ENCODE peak calls at places on chromosomes 12 and 14, in four cellular contexts. One of them, this sample, is unnamed. For H3K4me1, the result is how much of the 10 kb centered on the place peaks cover.

GRCh38 chr12:3308063-3308462 is 182.9 kb upstream of the PRMT8 start:
- DNase-seq in uterus: no peak
- DNase-seq in HCT116: no peak
- DNase-seq in spleen: no peak
- DNase-seq in this sample: no peak

GRCh38 chr12:90978117-90978770 is 23.3 kb upstream of the CCER1 start:
- DNase-seq in uterus: peak
- DNase-seq in spleen: no peak
- DNase-seq in HCT116: peak
- DNase-seq in this sample: no peak

GRCh38 chr12:2057041-2057792 is 4.4 kb downstream of the CACNA1C start:
- DNase-seq in spleen: no peak
- DNase-seq in uterus: peak
- DNase-seq in HCT116: peak
- DNase-seq in this sample: no peak

GRCh38 chr14:70069186-70069585 is 119.6 kb downstream of the SLC8A3 start:
- DNase-seq in spleen: no peak
- DNase-seq in HCT116: no peak
- DNase-seq in uterus: no peak
- DNase-seq in this sample: no peak

GRCh38 chr14:27411021-27411420 is 813.2 kb upstream of the NOVA1 start:
- DNase-seq in spleen: no peak
- DNase-seq in HCT116: no peak
- DNase-seq in uterus: no peak
- DNase-seq in this sample: no peak

GRCh38 chr12:590206-590750 is 73.0 kb downstream of the NINJ2 start:
- DNase-seq in HCT116: no peak
- DNase-seq in uterus: no peak
- DNase-seq in spleen: no peak
- DNase-seq in this sample: no peak

GRCh38 chr12:48542300-48542928 is 17.0 kb downstream of the OR8S1 start:
- DNase-seq in uterus: no peak
- DNase-seq in spleen: no peak
- DNase-seq in HCT116: peak
- DNase-seq in this sample: no peak

GRCh38 chr12:93918262-93918661 is 230.1 kb upstream of the PLXNC1 start:
- DNase-seq in spleen: no peak
- DNase-seq in HCT116: no peak
- DNase-seq in uterus: peak
- DNase-seq in this sample: no peak

GRCh38 chr14:54420478-54421116 is 20.6 kb downstream of the CNIH1 start:
- DNase-seq in spleen: no peak
- DNase-seq in HCT116: peak
- DNase-seq in uterus: no peak
- DNase-seq in this sample: no peak

GRCh38 chr12:89709994-89710872 is 1.6 kb upstream of the ATP2B1 start:
- DNase-seq in spleen: no peak
- DNase-seq in uterus: peak
- DNase-seq in HCT116: no peak
- DNase-seq in this sample: no peak

GRCh38 chr12:68482660-68483059 is 128.0 kb upstream of the RAP1B start:
- DNase-seq in HCT116: no peak
- DNase-seq in uterus: no peak
- DNase-seq in spleen: no peak
- DNase-seq in this sample: no peak

GRCh38 chr12:32718926-32719325 is 36.8 kb downstream of the YARS2 start:
- DNase-seq in uterus: no peak
- DNase-seq in spleen: no peak
- DNase-seq in HCT116: no peak
- DNase-seq in this sample: no peak

GRCh38 chr12:3214508-3215365 is 137.6 kb downstream of the TSPAN9 start:
- DNase-seq in spleen: no peak
- DNase-seq in HCT116: no peak
- DNase-seq in uterus: no peak
- DNase-seq in this sample: no peak

GRCh38 chr12:68978678-68979077 is 45.7 kb upstream of the CPM start:
- DNase-seq in HCT116: no peak
- DNase-seq in spleen: no peak
- DNase-seq in uterus: no peak
- DNase-seq in this sample: no peak

GRCh38 chr12:111201036-111201435 is 167.9 kb downstream of the PHETA1 start:
- DNase-seq in spleen: no peak
- DNase-seq in uterus: no peak
- DNase-seq in HCT116: no peak
- DNase-seq in this sample: no peak

DNA sequence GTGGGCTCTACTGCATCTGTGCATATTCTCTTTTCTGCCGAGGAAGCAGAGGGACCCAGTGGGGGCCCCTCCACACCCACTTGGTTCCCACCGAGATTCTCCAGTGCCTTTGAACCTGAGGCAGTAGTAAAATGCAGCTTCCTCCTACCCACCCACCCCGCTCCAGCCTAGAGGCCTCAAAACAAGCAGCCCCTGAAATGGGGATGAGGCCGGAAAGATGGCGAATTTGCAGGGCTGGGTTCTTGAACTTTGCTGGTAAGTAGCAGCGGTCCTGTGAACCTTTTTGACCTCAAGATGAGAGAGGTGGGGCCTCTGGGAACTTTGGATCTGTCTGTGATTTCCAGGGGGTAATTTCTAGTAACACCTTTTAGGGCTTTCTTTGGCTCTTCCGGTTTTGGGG is 15.4 kb downstream of the PLEKHG3 start:
- DNase-seq in spleen: no peak
- DNase-seq in uterus: peak
- DNase-seq in HCT116: no peak
- DNase-seq in this sample: no peak
- H3K27ac ChIP-seq in spleen: no peak
- H3K27ac ChIP-seq in uterus: no peak
- H3K27ac ChIP-seq in HCT116: peak
- H3K27ac ChIP-seq in this sample: peak

DNA sequence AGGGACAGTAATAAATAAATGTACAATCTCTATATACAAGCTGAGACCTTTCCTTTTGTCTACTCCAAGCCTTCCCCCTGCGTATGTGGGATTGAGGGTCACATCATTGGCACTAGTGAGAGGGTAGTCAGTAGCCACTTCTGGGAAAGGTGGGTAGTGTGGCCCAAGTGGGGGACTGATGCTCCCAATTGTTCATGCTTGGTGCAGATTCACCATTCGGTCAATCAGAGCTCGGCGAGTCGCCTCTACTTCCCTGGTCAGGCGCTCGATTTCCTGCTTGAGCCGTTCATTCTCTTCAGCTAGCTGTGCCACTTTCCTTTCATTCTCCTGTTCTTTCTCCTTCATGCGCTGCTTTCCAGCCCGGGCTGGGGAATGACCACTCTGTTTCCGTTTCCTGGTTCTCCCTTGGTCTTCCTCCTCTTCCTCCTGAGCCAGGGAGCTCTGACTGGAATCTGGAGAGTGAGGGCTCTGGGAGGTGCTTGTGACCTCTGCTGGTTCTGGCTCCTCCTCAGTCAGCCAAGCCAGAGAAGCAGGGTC is 3.6 kb downstream of the DDIT3 start:
- DNase-seq in spleen: no peak
- DNase-seq in HCT116: no peak
- DNase-seq in uterus: no peak
- DNase-seq in this sample: no peak
- TF ChIP-seq POLR2A in spleen: no peak
- TF ChIP-seq POLR2A in HCT116: no peak
- TF ChIP-seq POLR2A in uterus: no peak
- TF ChIP-seq POLR2A in this sample: no peak

GRCh38 chr14:100407376-100408102 is 84.4 kb downstream of the SLC25A47 start:
- DNase-seq in HCT116: no peak
- DNase-seq in spleen: no peak
- DNase-seq in uterus: no peak
- DNase-seq in this sample: no peak
- H3K4me1 ChIP-seq in HCT116: under half
- H3K4me1 ChIP-seq in spleen: under half
- H3K4me1 ChIP-seq in uterus: under half
- H3K4me1 ChIP-seq in this sample: under half

DNA sequence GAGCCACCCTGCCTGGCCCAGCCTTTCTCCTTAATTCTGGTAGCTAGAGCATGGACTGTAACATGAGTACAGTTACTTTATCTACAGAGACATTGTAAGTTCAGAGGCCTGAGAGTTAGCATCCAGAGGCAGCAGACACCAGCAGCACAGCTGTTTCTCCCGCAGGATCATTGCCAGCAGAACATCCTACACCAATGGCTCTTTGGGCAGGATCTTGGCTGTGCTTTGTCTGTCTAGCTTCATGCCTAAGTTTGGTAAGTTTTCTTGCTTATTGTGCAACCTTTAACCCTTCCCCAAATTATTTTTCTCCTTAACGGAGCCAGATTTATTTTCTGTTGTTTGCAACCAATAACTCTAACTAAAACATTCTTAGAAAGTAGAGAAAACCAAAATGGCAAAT is 21.6 kb downstream of the C12orf71 start:
- DNase-seq in uterus: no peak
- DNase-seq in spleen: no peak
- DNase-seq in HCT116: no peak
- DNase-seq in this sample: no peak
- H3K27ac ChIP-seq in uterus: no peak
- H3K27ac ChIP-seq in spleen: no peak
- H3K27ac ChIP-seq in HCT116: no peak
- H3K27ac ChIP-seq in this sample: no peak

GRCh38 chr12:56476972-56477432 is 8.6 kb downstream of the SPRYD4 start:
- DNase-seq in uterus: no peak
- DNase-seq in HCT116: no peak
- DNase-seq in spleen: no peak
- DNase-seq in this sample: no peak
- TF ChIP-seq POLR2A in uterus: no peak
- TF ChIP-seq POLR2A in HCT116: no peak
- TF ChIP-seq POLR2A in spleen: no peak
- TF ChIP-seq POLR2A in this sample: no peak

GRCh38 chr12:92270501-92270900 is 124.9 kb upstream of the BTG1 start:
- DNase-seq in spleen: no peak
- DNase-seq in uterus: no peak
- DNase-seq in HCT116: no peak
- DNase-seq in this sample: no peak

GRCh38 chr12:92271341-92271740 is 125.7 kb upstream of the BTG1 start:
- DNase-seq in HCT116: no peak
- DNase-seq in spleen: no peak
- DNase-seq in uterus: no peak
- DNase-seq in this sample: no peak

GRCh38 chr12:92277795-92278194 is 132.1 kb upstream of the BTG1 start:
- DNase-seq in HCT116: no peak
- DNase-seq in spleen: no peak
- DNase-seq in uterus: no peak
- DNase-seq in this sample: no peak

GRCh38 chr12:92275443-92276154 is 130.0 kb upstream of the BTG1 start:
- DNase-seq in spleen: no peak
- DNase-seq in HCT116: no peak
- DNase-seq in uterus: no peak
- DNase-seq in this sample: no peak

GRCh38 chr12:92272301-92272964 is 126.8 kb upstream of the BTG1 start:
- DNase-seq in HCT116: no peak
- DNase-seq in spleen: no peak
- DNase-seq in uterus: no peak
- DNase-seq in this sample: no peak
- H3K4me1 ChIP-seq in HCT116: under half
- H3K4me1 ChIP-seq in spleen: under half
- H3K4me1 ChIP-seq in uterus: under half
- H3K4me1 ChIP-seq in this sample: under half

GRCh38 chr12:18306311-18306710 is 45.0 kb downstream of the PIK3C2G start:
- DNase-seq in spleen: no peak
- DNase-seq in HCT116: no peak
- DNase-seq in uterus: no peak
- DNase-seq in this sample: no peak

GRCh38 chr12:18302809-18303430 is 41.6 kb downstream of the PIK3C2G start:
- DNase-seq in spleen: no peak
- DNase-seq in uterus: no peak
- DNase-seq in HCT116: no peak
- DNase-seq in this sample: no peak

DNA sequence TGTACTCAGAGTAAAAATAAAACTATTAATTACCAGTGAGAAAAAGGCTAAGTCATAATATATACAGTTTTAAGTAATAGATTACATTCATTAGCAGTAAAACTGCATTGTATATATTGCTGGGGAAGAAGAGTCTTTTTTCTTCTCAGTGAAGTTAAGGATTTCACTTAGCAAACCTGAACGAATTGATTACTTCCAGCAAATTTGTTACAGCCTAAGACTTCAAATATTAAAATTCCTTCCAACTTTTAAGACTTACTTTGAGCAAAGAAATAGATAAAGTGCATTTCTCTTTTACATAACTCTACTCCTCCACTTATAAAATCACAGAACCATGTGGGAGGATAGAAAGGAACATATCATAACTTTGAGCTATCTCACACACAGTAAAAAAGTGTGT is 43.3 kb downstream of the PIK3C2G start:
- DNase-seq in spleen: no peak
- DNase-seq in HCT116: no peak
- DNase-seq in uterus: no peak
- DNase-seq in this sample: no peak
- H3K27ac ChIP-seq in spleen: no peak
- H3K27ac ChIP-seq in HCT116: no peak
- H3K27ac ChIP-seq in uterus: no peak
- H3K27ac ChIP-seq in this sample: no peak

DNA sequence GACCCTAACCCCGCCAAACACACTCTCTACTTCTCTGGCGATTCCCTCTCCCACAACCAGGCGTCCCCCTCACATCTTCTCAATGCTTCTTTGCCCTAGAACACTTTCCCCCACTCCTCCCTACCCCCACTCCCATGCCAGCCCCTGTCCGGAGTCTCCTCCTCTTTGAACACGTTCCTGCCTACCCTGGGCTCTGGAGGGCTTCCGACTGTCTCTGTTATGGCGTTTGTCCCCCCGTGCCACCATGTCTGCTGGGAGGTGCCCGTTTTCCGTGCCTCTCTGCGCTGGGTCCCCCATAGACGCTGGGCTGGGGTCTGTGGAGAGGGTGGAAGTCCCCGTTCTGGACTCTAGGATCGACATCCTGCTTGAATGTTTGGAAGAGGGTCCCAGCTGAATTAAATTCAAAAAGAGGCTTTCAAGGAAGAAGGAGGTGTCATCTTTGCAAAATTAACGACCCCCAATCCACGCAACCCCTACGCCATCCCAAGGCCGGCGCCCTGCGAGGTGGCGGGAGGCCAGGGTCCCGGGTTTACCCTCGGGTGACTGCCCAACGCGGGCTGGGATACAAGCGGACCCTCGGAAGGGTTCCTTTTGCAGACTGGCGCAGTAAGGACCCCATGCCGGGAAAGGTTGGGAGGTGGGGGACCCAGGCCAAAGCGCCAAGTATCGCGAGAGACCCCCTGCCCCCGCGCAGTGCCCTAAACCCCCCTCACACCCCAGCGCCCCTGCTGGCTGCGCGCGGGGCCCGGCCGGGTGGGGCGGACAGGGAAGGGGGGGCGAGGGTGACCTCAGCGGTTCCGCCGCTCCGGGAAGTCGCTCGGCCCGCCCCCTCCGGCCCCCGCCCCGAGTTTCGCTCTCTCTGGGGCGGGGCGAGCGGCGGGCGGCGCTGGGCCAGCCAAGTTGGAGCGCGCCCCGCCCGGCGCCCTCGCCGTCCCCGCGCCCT is 973 bp upstream of the ZBTB42 start:
- DNase-seq in spleen: peak
- DNase-seq in HCT116: no peak
- DNase-seq in uterus: peak
- DNase-seq in this sample: peak
- TF ChIP-seq POLR2A in spleen: no peak
- TF ChIP-seq POLR2A in HCT116: no peak
- TF ChIP-seq POLR2A in uterus: peak
- TF ChIP-seq POLR2A in this sample: no peak